ENCODE peak calls at places on chromosome 7, in five cellular contexts. D is lower lobe of right lung, J is HCT116, Y is IMR-90, S is ascending aorta. O is an unnamed sample.

GRCh38 chr7:111531993-111532392 is 30.3 kb downstream of the IMMP2L start:
- DNase-seq in D (no peak), J (no peak), Y (no peak), S (no peak), O (no peak)

GRCh38 chr7:129434846-129435318 is 650 bp downstream of the STRIP2 start:
- DNase-seq in D (no peak), J (no peak), Y (peak; percentile 14), S (no peak), O (no peak)

GRCh38 chr7:91265693-91266066 is 1.4 kb downstream of the FZD1 start:
- DNase-seq in D (peak; percentile 57), J (no peak), Y (no peak), S (no peak), O (no peak)

GRCh38 chr7:148466120-148466519 is 124.4 kb upstream of the C7orf33 start:
- DNase-seq in D (no peak), J (no peak), Y (no peak), S (no peak), O (no peak)

GRCh38 chr7:24038993-24039392 is 245.0 kb upstream of the NPY start:
- DNase-seq in D (no peak), J (no peak), Y (no peak), S (no peak), O (no peak)

GRCh38 chr7:47893238-47893637 is 55.0 kb downstream of the PKD1L1 start:
- DNase-seq in D (no peak), J (peak; percentile 12), Y (no peak), S (no peak), O (no peak)

GRCh38 chr7:91847881-91848599 is 32.5 kb downstream of the MTERF1 start:
- DNase-seq in D (no peak), J (no peak), Y (no peak), S (no peak), O (no peak)

GRCh38 chr7:120973849-120974248 is 14.7 kb upstream of the CPED1 start:
- DNase-seq in D (no peak), J (no peak), Y (no peak), S (no peak), O (no peak)

GRCh38 chr7:105759670-105760548 is 116.5 kb downstream of the ATXN7L1 start:
- DNase-seq in D (no peak), J (peak; percentile 45), Y (peak; percentile 71), S (no peak), O (no peak)

GRCh38 chr7:135192914-135193536 is 18.3 kb downstream of the WDR91 start:
- DNase-seq in D (no peak), J (no peak), Y (no peak), S (peak; percentile 56), O (no peak)

GRCh38 chr7:19963695-19964094 is 190.3 kb upstream of the TMEM196 start:
- DNase-seq in D (no peak), J (no peak), Y (no peak), S (no peak), O (no peak)

GRCh38 chr7:25862254-25862992 is 289.6 kb upstream of the NFE2L3 start:
- DNase-seq in D (peak; percentile 90), J (peak; percentile 100), Y (peak; percentile 100), S (peak; percentile 91), O (peak; percentile 100)

GRCh38 chr7:25861704-25862253 is 290.2 kb upstream of the NFE2L3 start:
- DNase-seq in D (no peak), J (no peak), Y (no peak), S (no peak), O (no peak)

GRCh38 chr7:25864511-25864910 is 287.5 kb upstream of the NFE2L3 start:
- DNase-seq in D (no peak), J (no peak), Y (no peak), S (no peak), O (no peak)

GRCh38 chr7:25863727-25864116 is 288.3 kb upstream of the NFE2L3 start:
- DNase-seq in D (no peak), J (no peak), Y (no peak), S (no peak), O (no peak)

GRCh38 chr7:25862993-25863726 is 288.8 kb upstream of the NFE2L3 start:
- DNase-seq in D (no peak), J (no peak), Y (no peak), S (no peak), O (no peak)
- H3K4me3 ChIP-seq in D (peak overlapping the region; percentile 29), J (no peak overlapping the region), Y (no peak overlapping the region), S (no peak overlapping the region), O (no peak overlapping the region)

GRCh38 chr7:43631559-43631958 is 48.7 kb downstream of the STK17A start:
- DNase-seq in D (no peak), J (no peak), Y (no peak), S (no peak), O (no peak)
- H3K36me3 ChIP-seq in D (peaks cover 55% of the 10 kb centered on the region), J (peaks cover 24% of the 10 kb centered on the region), Y (peaks cover 32% of the 10 kb centered on the region), S (peaks cover 21% of the 10 kb centered on the region), O (peaks cover 2% of the 10 kb centered on the region)

GRCh38 chr7:90256778-90257177 is 11.8 kb downstream of the CFAP69 start:
- DNase-seq in D (no peak), J (no peak), Y (no peak), S (no peak), O (no peak)

GRCh38 chr7:90261441-90261840 is 16.5 kb downstream of the CFAP69 start:
- DNase-seq in D (no peak), J (no peak), Y (no peak), S (no peak), O (no peak)

GRCh38 chr7:90267263-90267858 is 22.4 kb downstream of the CFAP69 start:
- DNase-seq in D (no peak), J (no peak), Y (no peak), S (no peak), O (no peak)

GRCh38 chr7:90266808-90267207 is 21.8 kb downstream of the CFAP69 start:
- DNase-seq in D (no peak), J (no peak), Y (peak; percentile 61), S (no peak), O (no peak)

DNA sequence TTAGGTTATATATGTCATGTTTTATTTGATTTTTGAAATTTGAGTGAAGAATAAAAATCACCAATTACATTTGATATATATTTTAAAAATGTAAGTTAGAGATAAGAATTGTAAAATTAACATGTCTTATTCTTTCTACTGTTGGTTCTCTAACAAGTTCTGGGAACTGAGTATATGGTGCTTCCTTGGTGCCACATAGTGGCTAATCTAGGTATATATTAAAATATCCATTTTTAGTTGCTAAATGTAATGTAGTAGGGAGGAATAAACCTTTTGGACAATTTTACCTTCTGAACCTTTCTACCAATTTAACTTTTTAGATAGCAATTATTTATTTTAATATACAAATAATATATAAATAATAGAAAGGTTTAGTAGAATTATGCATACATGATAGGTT is 17.5 kb downstream of the CFAP69 start:
- DNase-seq in D (no peak), J (peak; percentile 15), Y (peak; percentile 35), S (no peak), O (no peak)
- TF ChIP-seq CTCF in D (peak; percentile 34), J (peak; percentile 50), Y (peak; percentile 57), S (peak; percentile 31), O (peak; percentile 34)

DNA sequence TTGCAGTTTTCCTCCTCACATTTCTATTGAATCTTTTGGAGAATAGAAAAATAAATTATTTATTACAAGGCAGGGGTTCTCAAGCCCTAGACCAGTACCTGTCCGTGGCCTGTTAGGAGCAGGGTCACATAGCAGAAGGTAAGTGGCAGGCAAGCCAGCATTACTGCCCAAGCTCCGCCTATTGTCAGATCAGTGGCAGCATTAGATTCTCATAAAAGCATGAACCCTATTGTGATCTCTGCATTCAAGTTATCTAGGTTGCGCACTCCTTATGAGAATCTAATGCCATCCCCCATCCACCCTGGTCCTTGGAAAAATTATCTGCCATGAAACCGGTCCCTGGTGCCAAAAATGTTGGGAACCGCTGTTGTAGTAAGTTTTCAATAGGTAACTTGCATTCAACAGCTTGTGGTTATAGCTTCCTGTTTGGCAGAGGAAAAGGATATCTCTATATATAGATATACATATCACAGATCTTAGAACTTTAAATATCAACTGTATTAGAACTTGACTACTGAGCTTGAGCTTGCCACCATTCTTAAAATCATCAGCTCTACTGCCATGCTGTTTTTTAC is 165.1 kb downstream of the AHR start:
- DNase-seq in D (no peak), J (no peak), Y (no peak), S (no peak), O (no peak)
- H3K4me3 ChIP-seq in D (no peak overlapping the region), J (no peak overlapping the region), Y (no peak overlapping the region), S (no peak overlapping the region), O (no peak overlapping the region)

GRCh38 chr7:50667789-50668226 is 102.6 kb upstream of the DDC start:
- DNase-seq in D (no peak), J (no peak), Y (peak; percentile 3), S (peak; percentile 89), O (no peak)

GRCh38 chr7:50667338-50667737 is 102.1 kb upstream of the DDC start:
- DNase-seq in D (no peak), J (no peak), Y (no peak), S (no peak), O (no peak)

GRCh38 chr7:50671397-50671796 is 106.2 kb upstream of the DDC start:
- DNase-seq in D (no peak), J (no peak), Y (no peak), S (no peak), O (no peak)

GRCh38 chr7:50672045-50672444 is 106.8 kb upstream of the DDC start:
- DNase-seq in D (no peak), J (no peak), Y (no peak), S (no peak), O (no peak)

DNA sequence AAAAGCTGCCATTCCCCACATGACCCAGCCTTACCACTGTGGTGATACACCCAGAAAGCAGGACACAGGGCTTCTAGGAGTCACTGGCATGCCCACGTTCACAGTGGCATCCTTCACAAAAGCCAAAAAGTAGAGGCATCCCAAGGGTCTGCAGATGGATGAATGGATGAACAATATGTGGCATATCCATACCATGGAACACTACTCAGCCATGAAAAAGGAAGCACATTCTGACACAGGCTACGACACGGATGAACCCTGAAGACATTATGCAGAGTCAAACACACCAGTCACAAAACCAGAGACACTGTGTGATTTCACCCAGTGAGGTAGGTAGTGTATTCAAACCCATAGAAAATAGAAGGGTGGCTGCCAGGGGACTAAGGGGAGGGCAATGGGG is 104.7 kb upstream of the DDC start:
- DNase-seq in D (no peak), J (no peak), Y (no peak), S (no peak), O (no peak)
- H3K36me3 ChIP-seq in D (peaks cover 27% of the 10 kb centered on the region), J (no peaks in the 10 kb centered on the region), Y (peaks cover 37% of the 10 kb centered on the region), S (peaks cover 20% of the 10 kb centered on the region), O (peaks cover 3% of the 10 kb centered on the region)

GRCh38 chr7:142646274-142646895 is 102.9 kb upstream of the PRSS1 start:
- DNase-seq in D (no peak), J (no peak), Y (no peak), S (no peak), O (no peak)
- TF ChIP-seq CTCF in D (no peak), J (no peak), Y (no peak), S (no peak), O (no peak)

O was measured in kidney epithelial cell.